ENCODE peak calls at places on chromosome 11, in eight cellular contexts. W, F, N, L, V, B, T and X are unnamed samples.

GRCh38 chr11:130101661-130102060 is 32.0 kb downstream of the APLP2 start:
- DNase-seq in W (no peak), F (no peak), N (no peak), L (no peak), V (no peak), B (no peak), T (no peak), X (no peak)

GRCh38 chr11:79536155-79536917 is 95.5 kb upstream of the TENM4 start:
- DNase-seq in W (no peak), F (no peak), N (no peak), L (no peak), V (no peak), B (no peak), T (no peak), X (no peak)

GRCh38 chr11:66851698-66852465 is 5.0 kb upstream of the LRFN4 start:
- DNase-seq in W (peak), F (no peak), N (no peak), L (peak), V (peak), B (peak), T (peak), X (no peak)

GRCh38 chr11:85947431-85948272 is 92.5 kb downstream of the CCDC83 start:
- DNase-seq in W (peak), F (no peak), N (no peak), L (no peak), V (no peak), B (no peak), T (peak), X (no peak)

GRCh38 chr11:64146036-64146943 is 19.6 kb downstream of the MACROD1 start:
- DNase-seq in W (peak), F (no peak), N (peak), L (no peak), V (peak), B (peak), T (peak), X (peak)

GRCh38 chr11:70271635-70271953 is 1.1 kb downstream of the PPFIA1 start:
- DNase-seq in W (no peak), F (no peak), N (no peak), L (no peak), V (no peak), B (no peak), T (no peak), X (no peak)

GRCh38 chr11:47378011-47378835 is at the start of gene SPI1:
- DNase-seq in W (no peak), F (no peak), N (no peak), L (no peak), V (peak), B (no peak), T (no peak), X (peak)

GRCh38 chr11:67634366-67635230 is 4.9 kb upstream of the NUDT8 start:
- DNase-seq in W (no peak), F (no peak), N (no peak), L (no peak), V (no peak), B (no peak), T (no peak), X (no peak)

GRCh38 chr11:59180907-59181306 is 9.0 kb downstream of the DTX4 start:
- DNase-seq in W (no peak), F (no peak), N (no peak), L (no peak), V (no peak), B (no peak), T (no peak), X (no peak)

GRCh38 chr11:13287026-13287425 is 9.4 kb downstream of the BMAL1 start:
- DNase-seq in W (peak), F (no peak), N (no peak), L (no peak), V (no peak), B (peak), T (peak), X (no peak)

GRCh38 chr11:68212421-68213134 is 518 bp downstream of the KMT5B start:
- DNase-seq in W (peak), F (no peak), N (peak), L (peak), V (peak), B (peak), T (peak), X (peak)